ENCODE peak calls at places on chromosomes 16 and 17, in four cellular contexts. V is CD4-positive, alpha-beta T cell; S is cardiac fibroblast; C is fibroblast of mammary gland. T is an unnamed sample.

GRCh38 chr17:71145486-71145885 is 975.3 kb upstream of the SOX9 start:
- DNase-seq in V (no peak), S (no peak), C (no peak), T (no peak)

GRCh38 chr17:3038941-3039340 is 24.5 kb downstream of the OR1D5 start:
- DNase-seq in V (no peak), S (no peak), C (no peak), T (no peak)

GRCh38 chr17:61833536-61834203 is 29.7 kb downstream of the BRIP1 start:
- DNase-seq in V (no peak), S (peak; percentile 75), C (peak; percentile 64), T (no peak)

GRCh38 chr17:66508896-66509843 is 206.8 kb downstream of the PRKCA start:
- DNase-seq in V (peak; percentile 44), S (peak; percentile 77), C (peak; percentile 93), T (no peak)

GRCh38 chr16:63461248-63461841 is 1425.1 kb upstream of the CDH8 start:
- DNase-seq in V (no peak), S (peak; percentile 61), C (peak; percentile 48), T (no peak)

GRCh38 chr17:2796164-2797140 is at the start of gene RAP1GAP2:
- DNase-seq in V (peak; percentile 66), S (no peak), C (no peak), T (no peak)

GRCh38 chr17:258906-259305 is 77.5 kb upstream of the DOC2B start:
- DNase-seq in V (no peak), S (no peak), C (no peak), T (peak; percentile 16)

GRCh38 chr17:78917451-78918307 is 7.5 kb downstream of the TIMP2 start:
- DNase-seq in V (no peak), S (no peak), C (no peak), T (no peak)

GRCh38 chr16:25060920-25061319 is 45.8 kb upstream of the ARHGAP17 start:
- DNase-seq in V (no peak), S (peak; percentile 88), C (no peak), T (no peak)

GRCh38 chr17:59810894-59811153 is 81.9 kb downstream of the TUBD1 start:
- DNase-seq in V (no peak), S (no peak), C (no peak), T (no peak)

GRCh38 chr17:17350491-17351355 is 47.5 kb downstream of the NT5M start:
- DNase-seq in V (peak; percentile 20), S (no peak), C (peak; percentile 39), T (no peak)

GRCh38 chr16:4412854-4413253 is 3.5 kb downstream of the CORO7 start:
- DNase-seq in V (no peak), S (no peak), C (no peak), T (no peak)

GRCh38 chr17:38590988-38591758 is 14.6 kb downstream of the SRCIN1 start:
- DNase-seq in V (no peak), S (no peak), C (no peak), T (no peak)

GRCh38 chr16:86825631-86826030 is 247.3 kb downstream of the FOXL1 start:
- DNase-seq in V (no peak), S (no peak), C (no peak), T (no peak)

GRCh38 chr16:8713635-8714097 is 39.2 kb downstream of the ABAT start:
- DNase-seq in V (no peak), S (no peak), C (no peak), T (no peak)

GRCh38 chr16:67862623-67863583 is 9.9 kb upstream of the EDC4 start:
- DNase-seq in V (no peak), S (peak; percentile 79), C (peak; percentile 89), T (no peak)

GRCh38 chr17:67212231-67212630 is 32.8 kb downstream of the HELZ start:
- DNase-seq in V (no peak), S (no peak), C (peak; percentile 59), T (no peak)

GRCh38 chr17:38740806-38741205 is 7.3 kb downstream of the PCGF2 start:
- DNase-seq in V (no peak), S (peak; percentile 40), C (peak; percentile 44), T (no peak)

GRCh38 chr16:6803171-6803570 is 529.5 kb upstream of the RBFOX1 start:
- DNase-seq in V (no peak), S (no peak), C (no peak), T (no peak)

GRCh38 chr17:71802663-71803062 is 318.2 kb upstream of the SOX9 start:
- DNase-seq in V (no peak), S (no peak), C (no peak), T (no peak)

GRCh38 chr17:49987681-49988441 is 7.2 kb downstream of the DLX3 start:
- DNase-seq in V (peak; percentile 25), S (peak; percentile 50), C (no peak), T (no peak)

GRCh38 chr16:68235105-68235881 is 634 bp downstream of the ESRP2 start:
- DNase-seq in V (no peak), S (no peak), C (no peak), T (peak; percentile 61)

GRCh38 chr17:81537856-81538555 is 9.8 kb downstream of the FSCN2 start:
- DNase-seq in V (no peak), S (no peak), C (no peak), T (no peak)

GRCh38 chr16:52611817-52612673 is 65.1 kb upstream of the TOX3 start:
- DNase-seq in V (no peak), S (no peak), C (no peak), T (no peak)

GRCh38 chr16:61148930-61149329 is 887.3 kb downstream of the CDH8 start:
- DNase-seq in V (no peak), S (no peak), C (no peak), T (no peak)

GRCh38 chr17:2854662-2855061 is 58.4 kb downstream of the RAP1GAP2 start:
- DNase-seq in V (no peak), S (no peak), C (peak; percentile 5), T (no peak)

GRCh38 chr17:76969598-76970172 is 101.5 kb downstream of the MGAT5B start:
- DNase-seq in V (no peak), S (no peak), C (no peak), T (no peak)

GRCh38 chr16:72664122-72664479 is 383.8 kb downstream of the ZFHX3 start:
- DNase-seq in V (no peak), S (no peak), C (peak; percentile 10), T (no peak)

GRCh38 chr16:67115649-67116048 is 5.9 kb downstream of the PHAF1 start:
- DNase-seq in V (no peak), S (peak; percentile 32), C (peak; percentile 97), T (no peak)

GRCh38 chr17:39979865-39980401 is 674 bp upstream of the PSMD3 start:
- DNase-seq in V (no peak), S (peak; percentile 26), C (peak; percentile 15), T (no peak)

GRCh38 chr17:337866-338265 is 14.7 kb downstream of the RPH3AL start:
- DNase-seq in V (no peak), S (no peak), C (no peak), T (no peak)

GRCh38 chr17:64778367-64779290 is 116.5 kb upstream of the SMURF2 start:
- DNase-seq in V (no peak), S (no peak), C (no peak), T (no peak)

GRCh38 chr16:87212026-87212425 is 105.2 kb downstream of the C16orf95 start:
- DNase-seq in V (no peak), S (peak; percentile 24), C (peak; percentile 85), T (no peak)

GRCh38 chr16:89285381-89285780 is 67.9 kb downstream of the ZNF778 start:
- DNase-seq in V (no peak), S (no peak), C (no peak), T (no peak)

GRCh38 chr16:57204675-57205074 is 18.5 kb downstream of the RSPRY1 start:
- DNase-seq in V (no peak), S (no peak), C (no peak), T (no peak)
- TF ChIP-seq CTCF in V (no peak), S (peak; percentile 2), C (no peak), T (no peak)

DNA sequence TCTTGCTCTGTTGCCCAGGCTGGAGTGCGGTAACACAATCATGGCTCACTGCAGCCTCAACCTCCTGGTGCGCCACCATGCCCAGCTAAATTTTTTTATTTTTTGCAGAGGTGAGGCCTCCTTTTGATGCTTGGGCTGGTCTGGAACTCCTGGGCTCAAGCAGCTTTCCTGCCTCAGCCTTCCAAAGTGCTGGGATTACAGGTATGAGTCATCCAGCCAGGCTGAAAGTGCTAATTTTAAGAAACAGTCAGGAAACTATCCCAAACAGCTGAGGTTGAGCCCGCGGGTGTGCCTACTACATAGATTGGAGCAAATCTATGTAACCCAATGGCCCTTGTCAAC is 738 bp upstream of the XPO6 start:
- DNase-seq in V (no peak), S (peak; percentile 29), C (peak; percentile 44), T (no peak)
- TF ChIP-seq CTCF in V (no peak), S (no peak), C (no peak), T (no peak)

DNA sequence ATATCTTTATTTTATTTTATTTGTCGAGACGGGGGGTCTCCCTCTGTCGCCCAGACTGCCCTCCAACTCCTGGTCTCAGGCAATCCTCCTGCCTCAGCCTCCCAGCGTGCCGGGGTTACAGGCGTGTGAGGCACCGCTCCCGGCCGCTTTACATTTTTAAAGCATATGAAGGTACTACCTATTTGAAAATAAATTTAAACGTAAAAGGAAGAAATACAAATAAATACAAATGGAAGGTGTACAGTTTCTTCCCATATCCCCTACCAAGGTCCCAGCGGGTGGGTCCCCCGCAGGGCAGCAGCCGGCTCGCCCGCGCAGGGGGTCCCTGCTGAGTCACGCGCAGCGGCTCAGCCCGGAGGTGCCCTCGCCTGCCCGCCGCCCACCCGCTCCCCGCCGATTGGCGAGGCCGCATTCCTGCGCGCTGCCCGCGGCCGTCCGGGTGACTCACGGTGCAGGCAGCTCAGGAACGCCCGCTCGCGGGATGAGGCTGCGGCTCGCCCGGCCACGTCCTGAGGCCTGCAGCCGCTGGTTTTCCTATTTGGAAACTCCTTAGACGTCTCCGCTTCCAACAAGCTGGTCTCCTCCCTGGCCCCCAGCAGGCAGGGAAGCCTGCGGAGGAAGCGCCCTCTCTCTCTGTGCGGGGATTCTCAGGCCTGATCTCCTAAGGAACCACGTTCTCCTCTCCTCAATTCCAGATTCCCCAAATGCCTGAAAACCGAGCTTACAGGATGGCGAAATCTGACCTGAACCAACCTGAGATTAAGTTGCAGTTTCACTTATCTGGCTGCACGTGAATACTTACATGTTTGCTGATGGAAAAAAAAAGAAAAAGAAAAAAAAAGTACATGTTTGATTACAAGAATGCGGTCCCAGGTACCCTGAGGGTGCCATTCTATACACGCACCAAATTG is 54.8 kb upstream of the MAP3K14 start:
- DNase-seq in V (peak; percentile 39), S (peak; percentile 98), C (peak; percentile 92), T (peak; percentile 86)
- TF ChIP-seq CTCF in V (no peak), S (no peak), C (peak; percentile 14), T (no peak)

GRCh38 chr17:32610027-32610650 is 123.3 kb downstream of the CDK5R1 start:
- DNase-seq in V (no peak), S (no peak), C (no peak), T (no peak)

GRCh38 chr17:32604966-32605365 is 118.2 kb downstream of the CDK5R1 start:
- DNase-seq in V (no peak), S (no peak), C (no peak), T (no peak)

GRCh38 chr17:32608267-32608666 is 121.5 kb downstream of the CDK5R1 start:
- DNase-seq in V (no peak), S (no peak), C (no peak), T (no peak)

GRCh38 chr17:32610943-32611342 is 124.2 kb downstream of the CDK5R1 start:
- DNase-seq in V (no peak), S (no peak), C (no peak), T (no peak)

DNA sequence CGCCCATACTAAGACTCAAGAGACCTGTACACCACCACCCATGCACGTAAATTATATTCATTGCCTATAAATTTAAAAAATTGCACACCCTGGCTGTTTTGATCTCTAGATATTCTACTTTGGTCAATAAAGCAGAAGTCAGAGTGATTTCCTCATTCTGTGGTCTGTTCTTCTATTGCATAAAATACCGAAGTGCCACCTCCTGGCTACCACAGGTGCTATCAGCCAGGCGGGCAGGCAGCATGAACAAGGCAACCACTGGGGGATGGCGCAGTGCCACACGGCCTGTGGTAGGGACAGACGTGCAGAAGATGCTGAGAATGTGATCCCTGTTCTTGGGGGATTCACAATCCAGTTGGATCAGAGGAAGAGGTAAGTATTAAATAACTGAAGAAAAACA is 122.3 kb downstream of the CDK5R1 start:
- DNase-seq in V (peak; percentile 75), S (no peak), C (peak; percentile 10), T (no peak)
- TF ChIP-seq CTCF in V (peak; percentile 83), S (no peak), C (peak; percentile 4), T (no peak)

T was measured in mesothelial cell of epicardium.